ENCODE peak calls at places on chromosomes 3 and 15, in four cellular contexts. F, H, P and J are unnamed samples.
A peak's percentile ranks its signal among the peaks of the same experiment; 100 is the strongest.

GRCh38 chr3:10557783-10558373 is 52.5 kb upstream of the ATP2B2 start:
- DNase-seq in F (no peak), H (no peak), P (no peak), J (no peak)

GRCh38 chr15:95132774-95133173 is 901.4 kb downstream of the MCTP2 start:
- DNase-seq in F (no peak), H (no peak), P (no peak), J (no peak)

GRCh38 chr3:152486364-152486763 is 217.6 kb downstream of the MBNL1 start:
- DNase-seq in F (no peak), H (no peak), P (no peak), J (no peak)

GRCh38 chr3:100151024-100151707 is 36.9 kb upstream of the FILIP1L start:
- DNase-seq in F (peak; percentile 30), H (no peak), P (no peak), J (no peak)

GRCh38 chr3:66490214-66490613 is 10.6 kb downstream of the LRIG1 start:
- DNase-seq in F (no peak), H (peak; percentile 71), P (no peak), J (peak; percentile 40)

GRCh38 chr3:152574461-152575079 is 260.4 kb upstream of the P2RY1 start:
- DNase-seq in F (peak; percentile 57), H (peak; percentile 78), P (peak; percentile 56), J (peak; percentile 29)

GRCh38 chr3:119597548-119598288 is at the start of gene PLA1A:
- DNase-seq in F (no peak), H (peak; percentile 44), P (no peak), J (no peak)

GRCh38 chr3:156135921-156136655 is 15.7 kb downstream of the KCNAB1 start:
- DNase-seq in F (no peak), H (peak; percentile 13), P (no peak), J (no peak)

GRCh38 chr3:94159062-94159726 is 96.3 kb downstream of the NSUN3 start:
- DNase-seq in F (no peak), H (no peak), P (no peak), J (no peak)

GRCh38 chr15:98694153-98694552 is 45.8 kb downstream of the IGF1R start:
- DNase-seq in F (no peak), H (no peak), P (no peak), J (no peak)

GRCh38 chr3:129697229-129697970 is 90.9 kb upstream of the PLXND1 start:
- DNase-seq in F (no peak), H (no peak), P (no peak), J (no peak)

GRCh38 chr3:195168009-195168759 is 102.8 kb downstream of the XXYLT1 start:
- DNase-seq in F (peak; percentile 7), H (no peak), P (no peak), J (no peak)

GRCh38 chr3:111910806-111911205 is 51.7 kb downstream of the PHLDB2 start:
- DNase-seq in F (no peak), H (peak; percentile 65), P (no peak), J (no peak)

GRCh38 chr15:94412979-94413741 is 181.8 kb downstream of the MCTP2 start:
- DNase-seq in F (no peak), H (peak; percentile 47), P (no peak), J (peak; percentile 49)

DNA sequence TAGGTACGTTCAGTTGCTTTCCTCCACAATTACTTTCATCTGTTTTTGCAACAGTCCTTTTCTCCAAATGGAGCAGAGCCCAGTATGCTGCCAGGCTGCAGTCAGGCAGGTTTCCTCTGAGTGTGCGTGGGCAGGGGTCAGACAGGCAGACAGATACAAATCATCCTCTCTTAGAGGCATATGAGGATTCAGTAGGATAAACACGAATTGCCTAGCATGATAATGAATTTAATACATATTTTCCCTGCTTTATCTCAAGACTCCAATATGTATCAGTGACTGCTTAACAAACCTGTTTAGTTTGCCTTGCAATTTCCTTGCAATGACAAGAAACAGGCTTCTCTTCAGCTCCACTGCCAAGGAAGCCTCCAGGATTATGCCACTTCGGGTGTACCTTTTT is 140.7 kb upstream of the NR2E3 start:
- DNase-seq in F (no peak), H (no peak), P (no peak), J (no peak)
- H3K4me1 ChIP-seq in F (peaks cover 3% of the 10 kb centered on the region), H (no peaks in the 10 kb centered on the region), P (peaks cover 4% of the 10 kb centered on the region), J (no peaks in the 10 kb centered on the region)

GRCh38 chr3:23920151-23920655 is 3.3 kb downstream of the RPL15 start:
- DNase-seq in F (no peak), H (no peak), P (no peak), J (no peak)

GRCh38 chr3:23923786-23924185 is 6.9 kb downstream of the RPL15 start:
- DNase-seq in F (no peak), H (peak; percentile 84), P (no peak), J (no peak)

GRCh38 chr3:23919628-23920027 is 2.7 kb downstream of the RPL15 start:
- DNase-seq in F (no peak), H (no peak), P (no peak), J (no peak)

GRCh38 chr3:23916886-23917815 is at the start of the genes NKIRAS1 and RPL15:
- DNase-seq in F (peak; percentile 97), H (peak; percentile 97), P (peak; percentile 99), J (peak; percentile 96)

GRCh38 chr3:23921052-23921511 is 4.2 kb downstream of the RPL15 start:
- DNase-seq in F (no peak), H (no peak), P (no peak), J (no peak)
- TF ChIP-seq POLR2A in F (no peak), H (peak; percentile 67), P (no peak), J (no peak)

GRCh38 chr15:57481038-57481705 is 104.9 kb downstream of the CGNL1 start:
- DNase-seq in F (no peak), H (no peak), P (no peak), J (no peak)

GRCh38 chr15:57477736-57478522 is 101.6 kb downstream of the CGNL1 start:
- DNase-seq in F (no peak), H (no peak), P (no peak), J (no peak)

GRCh38 chr15:57476533-57476975 is 100.2 kb downstream of the CGNL1 start:
- DNase-seq in F (no peak), H (peak; percentile 47), P (no peak), J (no peak)

DNA sequence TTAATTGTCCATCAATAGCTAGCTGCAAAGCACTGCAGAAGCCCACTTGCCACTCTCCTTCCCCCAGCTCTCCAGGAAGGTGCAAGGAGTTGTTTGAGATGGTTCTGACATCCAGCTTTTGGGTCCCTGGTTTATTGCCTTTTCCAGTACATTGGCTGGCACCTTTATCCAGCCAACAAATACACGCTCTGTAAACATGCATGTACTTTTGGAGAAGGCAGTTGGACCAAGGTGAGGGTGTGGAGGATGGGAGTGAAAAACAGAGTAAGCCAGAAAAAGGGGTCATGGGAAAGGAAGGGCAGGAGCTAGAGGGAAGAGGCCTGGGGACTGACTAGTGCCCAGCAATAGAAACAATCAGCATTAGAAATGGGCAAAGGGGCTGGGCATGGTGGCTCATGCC is 102.7 kb downstream of the CGNL1 start:
- DNase-seq in F (no peak), H (no peak), P (no peak), J (no peak)
- H3K4me1 ChIP-seq in F (no peaks in the 10 kb centered on the region), H (peaks cover 21% of the 10 kb centered on the region), P (no peaks in the 10 kb centered on the region), J (no peaks in the 10 kb centered on the region)

GRCh38 chr3:138173769-138174420 is 826 bp downstream of the DBR1 start:
- DNase-seq in F (no peak), H (no peak), P (no peak), J (no peak)

GRCh38 chr3:138172625-138173024 is 2.1 kb downstream of the DBR1 start:
- DNase-seq in F (no peak), H (no peak), P (no peak), J (no peak)

GRCh38 chr3:138180375-138181029 is 5.8 kb upstream of the DBR1 start:
- DNase-seq in F (no peak), H (peak; percentile 50), P (no peak), J (no peak)

DNA sequence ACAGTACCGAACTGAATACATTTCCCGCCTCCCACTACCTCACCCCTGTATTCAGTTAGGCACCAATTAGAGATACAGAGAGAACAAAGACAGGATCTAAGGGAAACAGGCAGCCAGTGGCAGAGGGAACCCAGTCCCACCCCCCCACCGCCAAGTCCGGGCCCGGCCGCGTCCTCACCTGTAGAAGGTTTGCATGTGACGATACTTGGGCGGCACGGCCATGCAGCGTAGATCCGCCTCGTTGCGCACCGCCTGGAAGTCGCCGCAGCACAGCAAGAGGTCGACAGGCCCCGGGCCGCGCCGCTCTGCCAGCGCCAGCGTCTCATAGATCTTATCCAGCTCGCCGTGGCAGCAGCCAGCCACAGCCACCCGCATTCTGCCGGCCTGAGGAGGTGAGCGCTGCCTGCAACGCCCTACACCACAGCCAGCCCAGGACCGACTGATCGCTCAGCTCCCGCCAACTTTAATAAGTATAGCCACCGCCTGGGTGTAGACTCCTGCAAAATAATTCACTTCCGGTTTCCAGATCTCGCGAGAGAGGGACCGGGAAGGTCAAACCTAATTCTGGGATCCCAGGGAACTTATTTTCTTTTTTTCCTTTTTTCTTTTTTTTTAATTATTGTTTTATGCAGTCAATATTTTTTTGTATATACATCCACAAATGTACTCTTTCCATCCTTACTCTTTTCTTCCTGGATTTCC is at the start of gene DBR1:
- DNase-seq in F (peak; percentile 71), H (peak; percentile 81), P (peak; percentile 86), J (peak; percentile 86)
- TF ChIP-seq POLR2A in F (peak; percentile 57), H (peak; percentile 96), P (no peak), J (peak; percentile 79)

DNA sequence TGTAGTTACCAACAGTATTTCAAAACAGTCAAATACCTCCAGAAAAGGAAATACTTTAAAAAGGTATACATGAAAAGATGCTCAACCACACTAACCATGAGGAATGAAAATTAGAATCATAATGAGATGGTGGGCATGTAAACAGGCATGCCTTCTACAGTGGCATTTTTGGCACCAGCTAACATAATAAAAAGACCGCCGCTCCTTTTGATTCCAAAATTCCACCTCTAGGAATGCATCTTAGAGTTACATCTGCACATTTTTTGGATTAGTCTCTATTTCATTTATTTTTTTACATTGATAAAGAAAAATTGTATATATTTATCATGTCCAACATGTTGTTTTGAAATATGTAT is 37.0 kb upstream of the SPTBN5 start:
- DNase-seq in F (no peak), H (no peak), P (no peak), J (no peak)
- H3K4me1 ChIP-seq in F (no peaks in the 10 kb centered on the region), H (peaks cover 93% of the 10 kb centered on the region), P (peaks cover 96% of the 10 kb centered on the region), J (peaks cover 22% of the 10 kb centered on the region)

GRCh38 chr15:89334510-89335288 is at the start of gene POLG:
- DNase-seq in F (peak; percentile 99), H (peak; percentile 99), P (peak; percentile 99), J (peak; percentile 99)
- TF ChIP-seq POLR2A in F (peak; percentile 95), H (peak; percentile 96), P (peak; percentile 73), J (peak; percentile 95)

GRCh38 chr3:51716805-51717204 is 9.9 kb downstream of the GRM2 start:
- DNase-seq in F (no peak), H (no peak), P (no peak), J (no peak)
- H3K4me1 ChIP-seq in F (no peaks in the 10 kb centered on the region), H (no peaks in the 10 kb centered on the region), P (no peaks in the 10 kb centered on the region), J (no peaks in the 10 kb centered on the region)

GRCh38 chr15:55168350-55168974 is 28.3 kb downstream of the RSL24D1 start:
- DNase-seq in F (no peak), H (peak; percentile 77), P (peak; percentile 18), J (peak; percentile 63)

GRCh38 chr15:55170361-55170760 is 26.4 kb downstream of the RSL24D1 start:
- DNase-seq in F (no peak), H (no peak), P (no peak), J (no peak)
- TF ChIP-seq POLR2A in F (no peak), H (no peak), P (no peak), J (no peak)